ENCODE peak calls at places on chromosomes 4 and X, in seven cellular contexts. M, Y, W, B, P, V and X are unnamed samples.

GRCh38 chr4:167622481-167623240 is 388.4 kb upstream of the SPOCK3 start:
- DNase-seq in B (peak), P (peak), M (peak), W (no peak), Y (peak), V (peak), X (peak)

GRCh38 chr4:169268951-169269781 is 1.6 kb downstream of the SH3RF1 start:
- DNase-seq in B (peak), W (no peak), V (peak), Y (peak), P (no peak), M (no peak), X (peak)

GRCh38 chrX:144006811-144007210 is 122.9 kb downstream of the UBE2NL start:
- DNase-seq in V (no peak), M (no peak), P (no peak), Y (peak), W (no peak), B (no peak), X (no peak)

GRCh38 chr4:8066336-8066931 is 92.2 kb downstream of the ABLIM2 start:
- DNase-seq in W (no peak), Y (no peak), B (no peak), V (no peak), P (no peak), M (no peak), X (no peak)

GRCh38 chr4:56641494-56642051 is 39.5 kb downstream of the HOPX start:
- DNase-seq in V (peak), P (no peak), M (no peak), Y (peak), B (peak), W (no peak), X (peak)

GRCh38 chr4:25563071-25563564 is 92.5 kb upstream of the SLC34A2 start:
- DNase-seq in P (no peak), V (no peak), M (no peak), W (no peak), B (no peak), Y (no peak), X (no peak)

GRCh38 chr4:9867746-9868425 is 86.5 kb downstream of the DRD5 start:
- DNase-seq in B (no peak), P (no peak), W (no peak), M (no peak), V (no peak), Y (no peak), X (no peak)

GRCh38 chr4:24910504-24910903 is 2.3 kb downstream of the CCDC149 start:
- DNase-seq in W (no peak), B (peak), M (no peak), P (no peak), Y (peak), V (peak), X (peak)

GRCh38 chr4:41866799-41867677 is 68.2 kb upstream of the TMEM33 start:
- DNase-seq in P (no peak), W (no peak), Y (no peak), M (no peak), B (no peak), V (no peak), X (no peak)

GRCh38 chr4:139718833-139719232 is 53.2 kb downstream of the MGST2 start:
- DNase-seq in W (no peak), V (no peak), P (no peak), B (no peak), M (no peak), Y (no peak), X (no peak)

GRCh38 chr4:188145626-188146025 is 6.4 kb downstream of the TRIML1 start:
- DNase-seq in V (no peak), B (no peak), W (no peak), Y (no peak), M (no peak), P (no peak), X (peak)

GRCh38 chr4:64230709-64231310 is 178.4 kb downstream of the TECRL start:
- DNase-seq in V (no peak), M (peak), Y (peak), P (no peak), W (no peak), B (no peak), X (peak)

GRCh38 chr4:155759372-155760252 is 791 bp downstream of the GUCY1B1 start:
- DNase-seq in P (peak), V (no peak), B (peak), W (no peak), Y (peak), M (peak), X (peak)